ENCODE peak calls at places on chromosome 1, in four cellular contexts. P is tibial nerve, R is transverse colon, G is sigmoid colon. J is an unnamed sample. For H3K9me3, the result is how much of the 10 kb centered on the place peaks cover.

GRCh38 chr1:57111210-57111609 is 145.4 kb upstream of the C8B start:
- DNase-seq in G (no peak), R (no peak), P (no peak), J (no peak)

GRCh38 chr1:114072246-114072645 is 81.4 kb downstream of the SYT6 start:
- DNase-seq in G (no peak), P (no peak), R (no peak), J (no peak)

GRCh38 chr1:44010935-44011610 is 19.7 kb downstream of the CCDC24 start:
- DNase-seq in P (no peak), G (no peak), R (no peak), J (no peak)

GRCh38 chr1:156160744-156161181 is 7.4 kb downstream of the SEMA4A start:
- DNase-seq in R (peak), G (peak), P (peak), J (peak)

GRCh38 chr1:192453360-192454045 is 122.1 kb upstream of the RGS1 start:
- DNase-seq in G (no peak), R (no peak), P (no peak), J (no peak)

GRCh38 chr1:22229374-22229773 is 86.5 kb upstream of the WNT4 start:
- DNase-seq in G (no peak), P (no peak), R (no peak), J (no peak)

GRCh38 chr1:56461158-56462127 is 117.9 kb downstream of the PLPP3 start:
- DNase-seq in G (no peak), P (no peak), R (no peak), J (no peak)

GRCh38 chr1:91555074-91555730 is 54.6 kb downstream of the CDC7 start:
- DNase-seq in G (no peak), R (no peak), P (no peak), J (no peak)

GRCh38 chr1:232744847-232745246 is 60.4 kb upstream of the MAP10 start:
- DNase-seq in P (no peak), R (no peak), G (no peak), J (no peak)

GRCh38 chr1:47507921-47508894 is 70.4 kb downstream of the FOXD2 start:
- DNase-seq in P (no peak), R (peak), G (no peak), J (no peak)

GRCh38 chr1:71948561-71948960 is 333.8 kb downstream of the NEGR1 start:
- DNase-seq in R (no peak), P (no peak), G (no peak), J (no peak)

GRCh38 chr1:58939666-58940370 is 156.0 kb upstream of the JUN start:
- DNase-seq in G (no peak), R (no peak), P (no peak), J (no peak)

GRCh38 chr1:78081980-78082860 is 36.5 kb downstream of the GIPC2 start:
- DNase-seq in R (no peak), P (no peak), G (no peak), J (no peak)

GRCh38 chr1:151710187-151710586 is 6.4 kb downstream of the CELF3 start:
- DNase-seq in G (no peak), R (no peak), P (no peak), J (no peak)

GRCh38 chr1:100390507-100390906 is 38.2 kb downstream of the CDC14A start:
- DNase-seq in G (no peak), R (no peak), P (no peak), J (no peak)

GRCh38 chr1:53688703-53689102 is 50.3 kb downstream of the GLIS1 start:
- DNase-seq in R (no peak), G (no peak), P (no peak), J (no peak)

GRCh38 chr1:87084247-87084836 is 169.9 kb downstream of the HS2ST1 start:
- DNase-seq in G (no peak), P (no peak), R (no peak), J (no peak)
- TF ChIP-seq EP300 in G (no peak), P (no peak), R (no peak), J (no peak)

GRCh38 chr1:119626146-119626545 is 21.9 kb downstream of the ZNF697 start:
- DNase-seq in P (no peak), G (no peak), R (no peak), J (no peak)
- H3K9me3 ChIP-seq in P (under half), G (under half), R (under half), J (under half)

GRCh38 chr1:231241751-231242150 is 739 bp downstream of the GNPAT start:
- DNase-seq in P (peak), G (no peak), R (peak), J (peak)
- TF ChIP-seq CTCF in P (no peak), G (no peak), R (no peak), J (no peak)

GRCh38 chr1:206972725-206973124 is 2.5 kb upstream of the FCAMR start:
- DNase-seq in P (no peak), R (no peak), G (no peak), J (no peak)

GRCh38 chr1:206970406-206970805 is at the start of gene FCAMR:
- DNase-seq in R (no peak), P (no peak), G (no peak), J (no peak)

GRCh38 chr1:206975313-206975712 is 5.1 kb upstream of the FCAMR start:
- DNase-seq in P (no peak), G (no peak), R (peak), J (no peak)

GRCh38 chr1:206971029-206971655 is 882 bp upstream of the FCAMR start:
- DNase-seq in G (no peak), P (no peak), R (no peak), J (no peak)

DNA sequence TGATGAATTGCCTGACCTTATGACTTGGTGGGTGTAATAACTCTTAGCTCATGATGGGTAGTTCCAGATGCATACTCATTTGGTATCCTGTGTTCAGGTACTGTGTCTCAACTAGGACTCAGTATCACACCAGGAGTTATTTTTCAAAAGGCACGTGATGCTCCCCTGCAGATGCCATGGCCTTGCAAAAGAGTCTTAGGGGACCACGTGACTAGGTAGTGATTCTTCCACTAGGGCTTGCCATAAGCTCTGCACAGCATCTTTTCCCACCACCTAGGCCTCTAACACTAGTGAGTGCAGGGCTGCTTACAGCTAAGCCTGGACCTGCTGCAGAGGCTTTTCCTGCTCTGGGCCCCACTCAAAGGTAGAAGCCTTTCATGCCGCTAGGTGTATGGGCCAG is 3.9 kb upstream of the FCAMR start:
- DNase-seq in P (no peak), G (no peak), R (no peak), J (no peak)
- TF ChIP-seq EP300 in P (no peak), G (no peak), R (no peak), J (no peak)

GRCh38 chr1:2948001-2948750 is 73.1 kb upstream of the ACTRT2 start:
- DNase-seq in P (no peak), R (no peak), G (peak), J (no peak)

GRCh38 chr1:2950926-2951305 is 70.4 kb upstream of the ACTRT2 start:
- DNase-seq in R (no peak), P (no peak), G (peak), J (no peak)

GRCh38 chr1:2949966-2950925 is 71.0 kb upstream of the ACTRT2 start:
- DNase-seq in P (no peak), G (peak), R (no peak), J (no peak)

GRCh38 chr1:2946999-2947650 is 74.1 kb upstream of the ACTRT2 start:
- DNase-seq in P (no peak), G (no peak), R (no peak), J (no peak)

GRCh38 chr1:2948751-2949680 is 72.3 kb upstream of the ACTRT2 start:
- DNase-seq in P (no peak), R (no peak), G (peak), J (no peak)
- H3K9me3 ChIP-seq in P (under half), R (under half), G (under half), J (under half)

GRCh38 chr1:116570358-116571214 is at the start of gene CD58:
- DNase-seq in G (peak), P (peak), R (peak), J (peak)
- TF ChIP-seq CTCF in G (peak), P (peak), R (peak), J (peak)

GRCh38 chr1:15353839-15354579 is 55.7 kb upstream of the EFHD2 start:
- DNase-seq in R (no peak), P (no peak), G (no peak), J (no peak)
- TF ChIP-seq EP300 in R (no peak), P (no peak), G (no peak), J (no peak)

DNA sequence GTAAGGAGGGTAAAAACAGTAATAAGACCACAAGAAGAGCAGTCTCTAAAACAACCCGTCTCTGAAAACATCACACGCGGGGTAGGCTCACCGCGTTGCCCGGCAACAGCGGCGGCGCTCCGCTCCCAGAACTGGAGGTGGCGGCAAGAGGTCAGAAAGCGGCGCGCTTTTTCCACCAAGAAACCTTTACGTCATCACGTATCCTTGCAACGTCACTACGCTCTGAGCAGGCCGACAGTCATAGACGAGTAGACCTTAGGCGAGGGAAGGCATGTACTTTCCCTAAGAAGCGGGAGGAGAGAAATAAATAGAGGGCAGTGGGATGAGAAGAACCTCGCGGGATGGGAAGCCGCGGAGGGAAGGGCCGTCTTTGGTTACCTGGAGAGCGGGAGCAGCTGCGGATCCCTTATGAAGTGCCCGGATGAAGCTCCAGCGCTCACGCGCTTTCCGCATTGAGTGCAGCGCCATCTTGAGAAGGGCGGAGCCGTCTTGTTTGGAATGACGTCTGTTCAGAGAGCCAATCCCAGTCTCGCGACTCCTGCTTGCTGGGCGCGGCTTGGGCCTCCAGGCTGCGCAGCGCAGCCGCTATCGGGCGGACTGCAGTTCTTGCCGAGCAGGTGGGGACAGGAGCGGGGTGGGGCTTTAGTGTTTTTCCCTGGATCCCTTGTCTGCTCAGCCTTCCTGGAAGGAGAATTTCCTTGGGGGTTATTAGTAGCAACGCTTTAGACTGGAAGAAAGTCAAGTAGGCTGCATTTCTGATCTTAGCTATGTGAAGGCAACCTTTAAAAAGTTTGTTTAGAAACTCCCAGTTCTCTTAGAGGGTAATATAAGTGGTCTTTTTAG is at the start of gene WARS2:
- DNase-seq in P (peak), R (peak), G (peak), J (peak)
- H3K9me3 ChIP-seq in P (under half), R (under half), G (under half), J (under half)

GRCh38 chr1:226871047-226871365 is 590 bp downstream of the PSEN2 start:
- DNase-seq in P (no peak), G (no peak), R (no peak), J (no peak)

GRCh38 chr1:226868726-226869125 is 1.7 kb upstream of the PSEN2 start:
- DNase-seq in P (no peak), G (no peak), R (no peak), J (no peak)

GRCh38 chr1:226871636-226872327 is 1.4 kb downstream of the PSEN2 start:
- DNase-seq in G (no peak), R (no peak), P (no peak), J (no peak)

GRCh38 chr1:226870026-226870322 is 442 bp upstream of the PSEN2 start:
- DNase-seq in G (no peak), R (no peak), P (peak), J (no peak)

GRCh38 chr1:226870323-226871046 is at the start of gene PSEN2:
- DNase-seq in G (peak), R (peak), P (no peak), J (peak)
- TF ChIP-seq CTCF in G (no peak), R (peak), P (peak), J (peak)

J was measured in ovary.